ENCODE peak calls at places on chromosomes 4 and X, in six cellular contexts. M is T follicular helper cell; N is ovary; B is NCI-H446; D is activated CD4-positive, CD25-positive, alpha-beta regulatory T cell treated with anti-CD3 and anti-CD28 coated beads, Interleukin-2, amount 50 U/mL, for 72 hours; K is ACHN. J is an unnamed sample.

GRCh38 chrX:99301990-99302389 is 1108.1 kb downstream of the PCDH19 start:
- DNase-seq in N (no peak), D (no peak), M (no peak), B (no peak), K (peak), J (no peak)

GRCh38 chr4:13329963-13330362 is 154.2 kb downstream of the RAB28 start:
- DNase-seq in B (peak), M (no peak), N (no peak), D (no peak), K (no peak), J (no peak)

GRCh38 chr4:110945600-110945999 is 322.7 kb upstream of the PITX2 start:
- DNase-seq in M (no peak), N (no peak), B (no peak), K (no peak), D (no peak), J (no peak)

GRCh38 chr4:146520894-146521542 is 722 bp downstream of the SLC10A7 start:
- DNase-seq in M (no peak), N (no peak), D (no peak), K (peak), B (peak), J (peak)

GRCh38 chrX:150456466-150456865 is 93.3 kb downstream of the MAMLD1 start:
- DNase-seq in B (no peak), N (no peak), M (no peak), D (no peak), K (no peak), J (no peak)

GRCh38 chrX:150361070-150361776 is 1.9 kb upstream of the MAMLD1 start:
- DNase-seq in N (peak), K (peak), D (peak), B (no peak), M (no peak), J (peak)

GRCh38 chr4:70915874-70916559 is 13.8 kb downstream of the MOB1B start:
- DNase-seq in D (no peak), K (no peak), N (no peak), B (no peak), M (no peak), J (no peak)

GRCh38 chrX:124087000-124087746 is 125.7 kb downstream of the STAG2 start:
- DNase-seq in K (no peak), M (no peak), N (no peak), B (no peak), D (no peak), J (no peak)

GRCh38 chr4:21879187-21879586 is 69.4 kb downstream of the KCNIP4 start:
- DNase-seq in K (peak), B (no peak), N (no peak), M (no peak), D (no peak), J (no peak)

GRCh38 chr4:242121-242848 is 63.0 kb downstream of the ZNF732 start:
- DNase-seq in M (peak), K (peak), N (peak), D (peak), B (no peak), J (peak)

GRCh38 chrX:10939384-10939783 is 171.7 kb upstream of the HCCS start:
- DNase-seq in B (no peak), D (no peak), M (no peak), N (no peak), K (peak), J (no peak)